ENCODE peak calls at places on chromosomes 12 and 14, in eight cellular contexts. Q, B, W, K, C, T, X and M are unnamed samples.

GRCh38 chr12:103647267-103647666 is 60.2 kb downstream of the STAB2 start:
- DNase-seq in Q (no peak), W (no peak), B (peak), T (no peak), C (no peak), K (no peak), X (no peak), M (peak)

GRCh38 chr12:6953417-6954315 is 2.5 kb downstream of the PTPN6 start:
- DNase-seq in W (no peak), X (peak), C (no peak), T (peak), Q (no peak), K (no peak), B (peak), M (no peak)

GRCh38 chr12:12510141-12510540 is 52.5 kb downstream of the DUSP16 start:
- DNase-seq in Q (no peak), T (no peak), X (no peak), W (no peak), K (no peak), B (peak), C (no peak), M (peak)

GRCh38 chr14:69129264-69129880 is 23.5 kb downstream of the DCAF5 start:
- DNase-seq in C (no peak), X (peak), B (peak), K (peak), Q (peak), T (peak), W (no peak), M (peak)

GRCh38 chr14:23573384-23573783 is 5.2 kb downstream of the JPH4 start:
- DNase-seq in B (no peak), K (no peak), C (no peak), X (no peak), W (no peak), T (no peak), Q (no peak), M (no peak)

GRCh38 chr12:91871751-91872150 is 273.9 kb downstream of the BTG1 start:
- DNase-seq in T (no peak), C (no peak), Q (no peak), K (no peak), B (no peak), X (peak), W (no peak), M (no peak)

GRCh38 chr12:106248177-106248848 is 493 bp upstream of the CKAP4 start:
- DNase-seq in T (peak), C (no peak), Q (peak), W (peak), K (peak), X (peak), B (peak), M (peak)

GRCh38 chr14:54772451-54772881 is 130.2 kb downstream of the GCH1 start:
- DNase-seq in Q (no peak), B (peak), X (no peak), T (no peak), K (no peak), C (no peak), W (no peak), M (peak)

GRCh38 chr12:130461868-130462557 is 124.3 kb downstream of the PIWIL1 start:
- DNase-seq in T (no peak), C (no peak), Q (no peak), K (peak), W (no peak), B (no peak), X (no peak), M (no peak)

GRCh38 chr14:55580401-55581010 is 499 bp downstream of the KTN1 start:
- DNase-seq in X (peak), C (no peak), Q (peak), T (peak), W (peak), B (no peak), K (peak), M (no peak)

GRCh38 chr12:132429122-132429931 is 60.6 kb upstream of the FBRSL1 start:
- DNase-seq in B (no peak), T (no peak), C (no peak), W (no peak), K (peak), Q (peak), X (no peak), M (no peak)

GRCh38 chr12:49792181-49792970 is 35.8 kb downstream of the NCKAP5L start:
- DNase-seq in W (no peak), X (no peak), K (no peak), B (no peak), C (no peak), T (no peak), Q (no peak), M (no peak)

GRCh38 chr14:85296466-85297210 is 233.3 kb upstream of the FLRT2 start:
- DNase-seq in Q (no peak), T (no peak), B (peak), C (no peak), W (no peak), X (peak), K (peak), M (peak)

GRCh38 chr12:69039881-69040280 is 106.9 kb upstream of the CPM start:
- DNase-seq in X (no peak), C (no peak), Q (no peak), W (no peak), K (no peak), B (no peak), T (no peak), M (no peak)

GRCh38 chr14:104319489-104320241 is 181.3 kb downstream of the KIF26A start:
- DNase-seq in Q (no peak), W (no peak), T (no peak), C (no peak), K (no peak), X (peak), B (no peak), M (no peak)

GRCh38 chr14:74525361-74525851 is 31.8 kb downstream of the ISCA2 start:
- DNase-seq in Q (no peak), T (no peak), X (no peak), K (no peak), W (no peak), C (no peak), B (peak), M (no peak)

GRCh38 chr12:55626154-55626553 is 10.5 kb upstream of the OR10P1 start:
- DNase-seq in C (no peak), Q (no peak), X (no peak), T (no peak), B (no peak), W (no peak), K (no peak), M (no peak)

GRCh38 chr14:30559638-30560071 is 697 bp downstream of the G2E3 start:
- DNase-seq in Q (no peak), B (peak), C (no peak), X (no peak), K (peak), W (no peak), T (no peak), M (peak)

GRCh38 chr14:95240859-95241813 is 78.6 kb downstream of the CLMN start:
- DNase-seq in K (no peak), X (no peak), T (no peak), C (no peak), W (peak), Q (no peak), B (no peak), M (no peak)

GRCh38 chr12:2339022-2339431 is 286.2 kb downstream of the CACNA1C start:
- DNase-seq in Q (no peak), K (no peak), T (no peak), X (no peak), B (peak), C (no peak), W (no peak), M (no peak)

GRCh38 chr12:51549637-51550036 is 41.4 kb upstream of the SCN8A start:
- DNase-seq in T (no peak), K (no peak), W (no peak), B (no peak), X (no peak), C (no peak), Q (no peak), M (no peak)

GRCh38 chr12:63196168-63196567 is 45.2 kb upstream of the AVPR1A start:
- DNase-seq in K (no peak), X (no peak), C (no peak), T (no peak), Q (no peak), W (no peak), B (no peak), M (no peak)

GRCh38 chr12:102095677-102096263 is 24.1 kb downstream of the NUP37 start:
- DNase-seq in T (no peak), X (no peak), B (peak), Q (no peak), W (no peak), K (peak), C (no peak), M (peak)
- TF ChIP-seq CTCF in T (no peak), X (no peak), B (peak), Q (peak), W (peak), K (peak), C (peak), M (peak)

GRCh38 chr12:123762715-123763052 is 583 bp downstream of the DNAH10 start:
- DNase-seq in W (no peak), C (no peak), K (no peak), X (no peak), B (no peak), Q (no peak), T (no peak), M (no peak)
- H3K27ac ChIP-seq in W (no peak), C (no peak), K (no peak), X (no peak), B (no peak), Q (no peak), T (no peak), M (no peak)

DNA sequence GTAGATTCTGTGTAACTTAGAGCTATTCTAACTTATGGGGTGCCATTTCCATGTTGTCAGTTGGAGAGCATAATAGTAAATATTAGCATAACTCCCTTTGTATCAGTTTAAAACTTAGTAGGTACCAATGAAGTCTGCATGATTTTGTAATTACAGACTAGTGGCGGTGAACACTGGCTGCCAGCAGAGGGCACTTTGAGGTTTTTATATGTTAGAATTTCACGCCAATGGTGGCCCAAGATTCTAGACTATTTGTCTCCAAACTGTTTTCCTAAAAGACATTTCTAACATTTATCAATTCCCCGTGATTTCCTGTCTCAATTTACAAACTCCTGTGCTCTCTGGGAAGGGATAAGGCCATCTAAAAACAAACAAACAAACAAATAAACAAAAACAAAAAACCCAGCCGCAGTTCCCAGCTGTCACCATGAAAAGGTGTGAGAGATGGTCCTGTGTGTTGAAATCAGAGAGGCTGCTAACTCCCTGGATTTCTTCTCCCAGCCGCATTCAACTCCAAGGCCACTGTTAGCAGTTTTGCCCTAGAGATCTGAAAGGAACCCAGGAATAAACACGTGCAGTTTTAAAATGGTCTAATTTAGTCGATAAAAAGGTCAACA is 57.6 kb downstream of the BRMS1L start:
- DNase-seq in X (no peak), T (no peak), B (peak), C (no peak), K (peak), W (no peak), Q (no peak), M (peak)
- TF ChIP-seq CTCF in X (peak), T (peak), B (peak), C (peak), K (peak), W (peak), Q (peak), M (peak)

DNA sequence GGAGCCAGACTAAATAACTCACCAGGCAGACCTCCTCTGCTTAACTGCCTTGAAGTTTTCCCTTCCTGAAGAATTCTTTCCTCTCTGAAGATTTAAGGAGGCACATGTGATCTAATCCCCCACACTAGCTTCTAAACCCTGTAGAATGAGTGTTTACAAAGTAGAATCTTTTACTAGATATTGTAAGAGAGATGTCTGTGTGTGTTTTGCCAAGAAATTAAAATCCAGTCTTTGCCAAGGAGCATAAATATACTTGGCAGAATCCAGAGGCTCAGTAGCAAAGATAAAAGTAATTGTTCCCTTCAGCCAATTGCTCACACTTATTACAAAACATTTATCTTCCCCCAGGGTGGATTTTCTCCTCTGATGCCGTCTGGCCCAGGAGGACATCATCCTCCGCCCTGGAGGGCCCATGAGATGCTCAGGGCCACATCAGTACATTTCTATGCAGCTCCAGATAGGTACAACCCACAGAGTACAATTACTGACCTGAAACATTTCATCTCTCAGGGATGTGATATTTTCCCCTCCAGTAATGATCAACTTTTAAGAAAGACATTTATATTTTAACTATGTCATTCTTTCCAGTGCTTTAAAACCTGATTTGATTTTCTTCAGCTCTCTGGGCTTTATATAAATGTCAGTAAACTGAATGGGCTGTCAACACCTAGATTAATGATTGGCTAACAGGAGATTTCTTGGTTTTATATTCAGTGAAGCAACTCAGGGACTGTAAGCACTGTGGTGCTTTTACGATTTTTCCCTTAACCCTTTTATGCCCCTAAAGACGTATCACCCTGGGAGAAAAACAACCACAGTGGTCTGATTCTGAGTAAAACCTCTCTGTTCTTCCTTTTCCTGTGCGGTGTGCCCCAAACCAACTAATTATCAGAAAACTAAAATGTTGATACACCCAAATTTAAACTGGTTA is 37.7 kb downstream of the PTGER2 start:
- DNase-seq in T (no peak), Q (no peak), K (no peak), C (no peak), X (no peak), W (no peak), B (peak), M (no peak)
- H3K27ac ChIP-seq in T (peak), Q (no peak), K (peak), C (peak), X (peak), W (peak), B (peak), M (no peak)

GRCh38 chr12:53233671-53234091 is 1.7 kb upstream of the RARG start:
- DNase-seq in B (no peak), X (no peak), Q (peak), T (no peak), W (no peak), C (no peak), K (no peak), M (no peak)
- TF ChIP-seq CTCF in B (no peak), X (no peak), Q (peak), T (no peak), W (no peak), C (peak), K (no peak), M (no peak)